ENCODE peak calls at places on chromosomes 2 and 18, in seven cellular contexts. C, S, Z, M, D, K and G are unnamed samples.

GRCh38 chr2:42236911-42237310 is 67.8 kb downstream of the EML4 start:
- DNase-seq in C (no peak), S (no peak), Z (no peak), M (no peak), D (no peak), K (no peak), G (no peak)

GRCh38 chr2:118016911-118017310 is 3.0 kb upstream of the CCDC93 start:
- DNase-seq in C (no peak), S (no peak), Z (no peak), M (no peak), D (peak; percentile 30), K (no peak), G (no peak)

GRCh38 chr2:177193240-177193639 is 19.4 kb upstream of the HNRNPA3 start:
- DNase-seq in C (no peak), S (peak; percentile 44), Z (no peak), M (no peak), D (no peak), K (no peak), G (no peak)

GRCh38 chr2:106107509-106108131 is 86.5 kb downstream of the UXS1 start:
- DNase-seq in C (no peak), S (no peak), Z (peak; percentile 51), M (no peak), D (peak; percentile 68), K (no peak), G (no peak)

GRCh38 chr18:42649636-42650035 is 465.8 kb downstream of the RIT2 start:
- DNase-seq in C (no peak), S (no peak), Z (no peak), M (no peak), D (peak; percentile 6), K (no peak), G (no peak)

GRCh38 chr2:195337597-195337996 is 319.4 kb upstream of the SLC39A10 start:
- DNase-seq in C (no peak), S (no peak), Z (no peak), M (no peak), D (no peak), K (no peak), G (no peak)

GRCh38 chr18:45324489-45325111 is 290.7 kb upstream of the SLC14A2 start:
- DNase-seq in C (no peak), S (no peak), Z (peak; percentile 36), M (peak; percentile 38), D (peak; percentile 91), K (no peak), G (peak; percentile 65)

GRCh38 chr2:134231965-134232340 is 21.9 kb upstream of the MGAT5 start:
- DNase-seq in C (no peak), S (no peak), Z (peak; percentile 57), M (no peak), D (peak; percentile 69), K (no peak), G (no peak)

GRCh38 chr2:31660812-31661335 is 80.1 kb upstream of the SRD5A2 start:
- DNase-seq in C (no peak), S (no peak), Z (peak; percentile 47), M (no peak), D (no peak), K (no peak), G (no peak)

GRCh38 chr2:158556124-158556523 is 99.4 kb downstream of the PKP4 start:
- DNase-seq in C (no peak), S (no peak), Z (no peak), M (no peak), D (no peak), K (no peak), G (no peak)

GRCh38 chr2:221673248-221673647 is 101.1 kb upstream of the EPHA4 start:
- DNase-seq in C (no peak), S (no peak), Z (peak; percentile 49), M (no peak), D (peak; percentile 76), K (no peak), G (no peak)

DNA sequence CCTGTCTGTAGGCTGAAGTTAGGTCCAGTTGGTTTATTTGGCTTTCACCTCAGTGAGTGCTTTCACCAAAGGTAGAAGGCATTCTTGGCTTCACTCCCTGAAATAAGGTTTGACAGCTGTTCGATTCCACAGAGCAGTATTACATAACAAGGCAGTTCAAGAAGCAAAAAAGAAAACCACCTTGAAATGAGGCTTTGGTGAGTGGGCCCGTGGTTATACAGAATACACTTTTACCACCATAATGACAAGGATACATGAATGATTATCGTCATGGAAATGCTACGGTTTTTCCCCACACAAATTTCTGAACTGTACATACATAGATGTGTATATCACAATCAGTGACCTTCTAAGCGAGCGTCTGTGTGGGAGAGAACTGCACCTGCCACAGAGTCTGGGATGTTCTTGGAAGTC is 80.0 kb upstream of the CHRNA1 start:
- DNase-seq in C (no peak), S (no peak), Z (no peak), M (no peak), D (no peak), K (no peak), G (no peak)
- H3K4me1 ChIP-seq in C (peaks cover 51% of the 10 kb centered on the region), S (no peaks in the 10 kb centered on the region), Z (peaks cover 19% of the 10 kb centered on the region), M (peaks cover 64% of the 10 kb centered on the region), D (peaks cover 65% of the 10 kb centered on the region), K (peaks cover 4% of the 10 kb centered on the region), G (peaks cover 49% of the 10 kb centered on the region)

DNA sequence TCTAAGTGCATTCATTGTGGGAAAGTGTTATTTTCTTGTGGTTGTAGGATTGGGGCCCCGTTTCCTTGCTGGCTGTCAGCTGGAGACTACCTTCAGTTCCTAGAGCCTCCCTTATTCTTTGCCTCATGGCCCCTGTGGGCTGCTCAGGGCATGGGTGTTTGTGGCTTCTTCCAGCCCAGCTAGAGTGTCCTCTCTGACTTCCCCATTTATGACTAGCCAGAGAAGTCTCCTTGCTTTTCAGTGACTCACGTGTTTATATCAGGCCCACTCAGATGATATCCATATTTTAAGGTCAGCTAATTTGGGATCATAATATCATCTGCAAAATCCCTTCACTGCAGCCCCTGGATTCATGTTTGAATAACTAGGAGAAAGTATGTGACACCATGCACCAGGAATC is 62.8 kb downstream of the DTNA start:
- DNase-seq in C (no peak), S (no peak), Z (no peak), M (no peak), D (peak; percentile 73), K (no peak), G (no peak)
- TF ChIP-seq EZH2phosphoT487 in C (no peak), S (no peak), Z (no peak), M (no peak), D (no peak), K (no peak), G (no peak)

GRCh38 chr18:9066817-9067306 is 35.6 kb upstream of the NDUFV2 start:
- DNase-seq in C (no peak), S (peak; percentile 98), Z (no peak), M (no peak), D (no peak), K (no peak), G (no peak)

GRCh38 chr18:9065864-9066263 is 36.6 kb upstream of the NDUFV2 start:
- DNase-seq in C (no peak), S (peak; percentile 65), Z (no peak), M (no peak), D (no peak), K (no peak), G (no peak)

GRCh38 chr18:9068346-9068745 is 34.2 kb upstream of the NDUFV2 start:
- DNase-seq in C (no peak), S (no peak), Z (peak; percentile 72), M (no peak), D (no peak), K (no peak), G (no peak)

GRCh38 chr18:9067823-9068222 is 34.7 kb upstream of the NDUFV2 start:
- DNase-seq in C (no peak), S (no peak), Z (peak; percentile 63), M (no peak), D (no peak), K (no peak), G (no peak)

DNA sequence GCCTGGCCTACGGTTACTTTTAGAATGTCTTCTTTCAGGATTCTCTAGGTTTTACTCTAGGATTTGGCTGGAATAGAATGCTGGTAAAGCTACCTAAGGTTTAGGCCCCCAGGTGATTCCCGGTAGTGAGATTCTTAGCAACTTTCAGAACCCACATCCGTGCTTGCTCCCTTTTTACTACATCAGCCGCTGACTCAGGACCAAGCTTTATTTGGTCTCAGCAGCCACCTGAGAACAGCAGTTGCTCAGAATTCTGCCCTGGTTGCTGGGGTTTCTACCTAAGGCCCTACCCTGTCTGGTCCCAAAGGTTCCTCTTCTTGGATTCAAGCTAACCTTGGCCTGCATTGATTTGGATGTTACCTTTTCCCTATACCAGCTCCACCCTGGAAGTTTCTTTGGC is 36.1 kb upstream of the NDUFV2 start:
- DNase-seq in C (no peak), S (peak; percentile 97), Z (no peak), M (no peak), D (no peak), K (no peak), G (no peak)
- H3K4me1 ChIP-seq in C (no peaks in the 10 kb centered on the region), S (peaks cover 80% of the 10 kb centered on the region), Z (peaks cover 14% of the 10 kb centered on the region), M (peaks cover 5% of the 10 kb centered on the region), D (no peaks in the 10 kb centered on the region), K (no peaks in the 10 kb centered on the region), G (no peaks in the 10 kb centered on the region)

GRCh38 chr2:37472959-37473358 is 128.5 kb downstream of the QPCT start:
- DNase-seq in C (no peak), S (no peak), Z (peak; percentile 92), M (peak; percentile 12), D (peak; percentile 88), K (no peak), G (no peak)
- TF ChIP-seq EZH2phosphoT487 in C (no peak), S (no peak), Z (no peak), M (no peak), D (no peak), K (no peak), G (no peak)

GRCh38 chr2:43389581-43390466 is 163.4 kb upstream of the ZFP36L2 start:
- DNase-seq in C (no peak), S (no peak), Z (no peak), M (no peak), D (no peak), K (no peak), G (no peak)
- H3K4me1 ChIP-seq in C (peaks cover 34% of the 10 kb centered on the region), S (peaks cover 18% of the 10 kb centered on the region), Z (peaks cover 26% of the 10 kb centered on the region), M (no peaks in the 10 kb centered on the region), D (peaks cover 10% of the 10 kb centered on the region), K (peaks cover 5% of the 10 kb centered on the region), G (no peaks in the 10 kb centered on the region)

GRCh38 chr2:104388296-104388695 is 465.6 kb upstream of the POU3F3 start:
- DNase-seq in C (no peak), S (no peak), Z (no peak), M (peak; percentile 24), D (peak; percentile 33), K (no peak), G (no peak)
- TF ChIP-seq EZH2phosphoT487 in C (no peak), S (no peak), Z (no peak), M (no peak), D (no peak), K (no peak), G (no peak)

DNA sequence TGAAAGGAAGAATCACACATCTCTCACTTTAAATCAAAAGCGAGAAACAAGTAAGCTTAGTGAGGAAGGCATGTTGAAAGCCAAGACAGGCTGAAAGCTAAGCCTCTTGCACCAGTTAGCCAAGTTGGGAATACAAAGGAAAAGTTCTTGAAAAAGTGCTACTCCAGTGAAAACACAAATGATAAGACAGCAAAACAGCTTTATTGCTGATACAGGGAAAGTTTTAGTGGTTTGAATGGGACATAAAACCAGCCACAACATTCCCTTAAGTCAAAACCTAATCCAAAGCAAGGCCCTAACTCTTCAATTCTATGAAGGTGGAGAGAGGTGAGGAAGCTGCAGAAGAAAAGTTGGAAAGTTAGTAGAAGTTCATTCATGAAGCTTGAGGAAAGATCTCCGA is 28.0 kb downstream of the LIMS1 start:
- DNase-seq in C (no peak), S (no peak), Z (no peak), M (no peak), D (no peak), K (no peak), G (no peak)
- H3K4me1 ChIP-seq in C (peaks cover 3% of the 10 kb centered on the region), S (peaks cover 10% of the 10 kb centered on the region), Z (peaks cover under 1% of the 10 kb centered on the region), M (peaks cover 11% of the 10 kb centered on the region), D (no peaks in the 10 kb centered on the region), K (no peaks in the 10 kb centered on the region), G (peaks cover 18% of the 10 kb centered on the region)

GRCh38 chr18:12944724-12945123 is 3.1 kb upstream of the SEH1L start:
- DNase-seq in C (no peak), S (no peak), Z (no peak), M (no peak), D (peak; percentile 43), K (no peak), G (no peak)
- TF ChIP-seq EZH2phosphoT487 in C (no peak), S (no peak), Z (no peak), M (no peak), D (no peak), K (no peak), G (no peak)